ENCODE peak calls at places on chromosomes 1 and 21, in eight cellular contexts. One of them, this sample, is unnamed. For H3K36me3, the result is how much of the 10 kb centered on the place peaks cover.

GRCh38 chr1:229238674-229239415 is 32.1 kb upstream of the RAB4A start:
- DNase-seq in ovary: no peak
- DNase-seq in left ventricle myocardium inferior: no peak
- DNase-seq in H1: no peak
- DNase-seq in HAP-1: no peak
- DNase-seq in Peyer's patch: no peak
- DNase-seq in endodermal cell: no peak
- DNase-seq in breast epithelium: no peak
- DNase-seq in this sample: no peak

GRCh38 chr1:119743776-119744597 is 24.7 kb downstream of the HMGCS2 start:
- DNase-seq in H1: peak
- DNase-seq in breast epithelium: peak
- DNase-seq in HAP-1: peak
- DNase-seq in left ventricle myocardium inferior: peak
- DNase-seq in ovary: peak
- DNase-seq in Peyer's patch: peak
- DNase-seq in endodermal cell: peak
- DNase-seq in this sample: peak

GRCh38 chr1:2383576-2383975 is 7.8 kb downstream of the MORN1 start:
- DNase-seq in left ventricle myocardium inferior: no peak
- DNase-seq in HAP-1: peak
- DNase-seq in breast epithelium: no peak
- DNase-seq in ovary: peak
- DNase-seq in H1: no peak
- DNase-seq in endodermal cell: no peak
- DNase-seq in Peyer's patch: peak
- DNase-seq in this sample: no peak

GRCh38 chr1:14852301-14852700 is 253.8 kb downstream of the KAZN start:
- DNase-seq in H1: no peak
- DNase-seq in left ventricle myocardium inferior: no peak
- DNase-seq in ovary: no peak
- DNase-seq in HAP-1: no peak
- DNase-seq in Peyer's patch: no peak
- DNase-seq in endodermal cell: no peak
- DNase-seq in breast epithelium: no peak
- DNase-seq in this sample: no peak

GRCh38 chr1:221832151-221832550 is 90.3 kb upstream of the DUSP10 start:
- DNase-seq in endodermal cell: no peak
- DNase-seq in breast epithelium: no peak
- DNase-seq in HAP-1: no peak
- DNase-seq in ovary: no peak
- DNase-seq in Peyer's patch: no peak
- DNase-seq in left ventricle myocardium inferior: no peak
- DNase-seq in H1: no peak
- DNase-seq in this sample: no peak

GRCh38 chr1:152448095-152448494 is 34.0 kb upstream of the CRNN start:
- DNase-seq in H1: no peak
- DNase-seq in ovary: no peak
- DNase-seq in Peyer's patch: no peak
- DNase-seq in endodermal cell: no peak
- DNase-seq in HAP-1: no peak
- DNase-seq in left ventricle myocardium inferior: no peak
- DNase-seq in breast epithelium: no peak
- DNase-seq in this sample: no peak

GRCh38 chr1:205247130-205247921 is 19.6 kb downstream of the TMCC2 start:
- DNase-seq in Peyer's patch: peak
- DNase-seq in left ventricle myocardium inferior: no peak
- DNase-seq in HAP-1: peak
- DNase-seq in ovary: peak
- DNase-seq in H1: no peak
- DNase-seq in breast epithelium: no peak
- DNase-seq in endodermal cell: no peak
- DNase-seq in this sample: no peak

GRCh38 chr1:210123924-210124589 is 108.5 kb upstream of the SERTAD4 start:
- DNase-seq in Peyer's patch: no peak
- DNase-seq in H1: no peak
- DNase-seq in breast epithelium: no peak
- DNase-seq in ovary: no peak
- DNase-seq in left ventricle myocardium inferior: no peak
- DNase-seq in endodermal cell: no peak
- DNase-seq in HAP-1: no peak
- DNase-seq in this sample: no peak

GRCh38 chr1:29725262-29725661 is 488.9 kb downstream of the PTPRU start:
- DNase-seq in HAP-1: no peak
- DNase-seq in ovary: no peak
- DNase-seq in H1: no peak
- DNase-seq in endodermal cell: no peak
- DNase-seq in breast epithelium: no peak
- DNase-seq in Peyer's patch: no peak
- DNase-seq in left ventricle myocardium inferior: no peak
- DNase-seq in this sample: no peak

GRCh38 chr1:153968400-153968799 is 698 bp downstream of the CREB3L4 start:
- DNase-seq in left ventricle myocardium inferior: no peak
- DNase-seq in endodermal cell: no peak
- DNase-seq in H1: no peak
- DNase-seq in HAP-1: peak
- DNase-seq in ovary: no peak
- DNase-seq in Peyer's patch: no peak
- DNase-seq in breast epithelium: no peak
- DNase-seq in this sample: peak

GRCh38 chr21:41167348-41168342 is at the start of gene BACE2:
- DNase-seq in HAP-1: no peak
- DNase-seq in H1: no peak
- DNase-seq in endodermal cell: peak
- DNase-seq in Peyer's patch: peak
- DNase-seq in ovary: peak
- DNase-seq in breast epithelium: peak
- DNase-seq in left ventricle myocardium inferior: peak
- DNase-seq in this sample: no peak

GRCh38 chr1:156477526-156478249 is 22.9 kb downstream of the MEF2D start:
- DNase-seq in Peyer's patch: no peak
- DNase-seq in endodermal cell: no peak
- DNase-seq in HAP-1: no peak
- DNase-seq in H1: no peak
- DNase-seq in breast epithelium: no peak
- DNase-seq in left ventricle myocardium inferior: no peak
- DNase-seq in ovary: no peak
- DNase-seq in this sample: no peak

GRCh38 chr1:27601771-27602509 is 2.0 kb downstream of the AHDC1 start:
- DNase-seq in Peyer's patch: no peak
- DNase-seq in left ventricle myocardium inferior: peak
- DNase-seq in HAP-1: no peak
- DNase-seq in endodermal cell: peak
- DNase-seq in H1: no peak
- DNase-seq in breast epithelium: no peak
- DNase-seq in ovary: peak
- DNase-seq in this sample: no peak

GRCh38 chr1:23449306-23449705 is 24.8 kb upstream of the TCEA3 start:
- DNase-seq in left ventricle myocardium inferior: no peak
- DNase-seq in breast epithelium: no peak
- DNase-seq in H1: no peak
- DNase-seq in HAP-1: no peak
- DNase-seq in endodermal cell: no peak
- DNase-seq in ovary: peak
- DNase-seq in Peyer's patch: no peak
- DNase-seq in this sample: no peak
- H3K36me3 ChIP-seq in left ventricle myocardium inferior: under half
- H3K36me3 ChIP-seq in breast epithelium: under half
- H3K36me3 ChIP-seq in H1: under half
- H3K36me3 ChIP-seq in HAP-1: under half
- H3K36me3 ChIP-seq in endodermal cell: half or more
- H3K36me3 ChIP-seq in ovary: under half
- H3K36me3 ChIP-seq in Peyer's patch: under half
- H3K36me3 ChIP-seq in this sample: under half

GRCh38 chr1:73273886-73274285 is 924.1 kb downstream of the LRRIQ3 start:
- DNase-seq in breast epithelium: no peak
- DNase-seq in HAP-1: no peak
- DNase-seq in ovary: no peak
- DNase-seq in H1: no peak
- DNase-seq in endodermal cell: no peak
- DNase-seq in left ventricle myocardium inferior: no peak
- DNase-seq in Peyer's patch: no peak
- DNase-seq in this sample: no peak
- H3K36me3 ChIP-seq in breast epithelium: under half
- H3K36me3 ChIP-seq in HAP-1: under half
- H3K36me3 ChIP-seq in ovary: under half
- H3K36me3 ChIP-seq in H1: under half
- H3K36me3 ChIP-seq in endodermal cell: under half
- H3K36me3 ChIP-seq in left ventricle myocardium inferior: under half
- H3K36me3 ChIP-seq in Peyer's patch: under half
- H3K36me3 ChIP-seq in this sample: under half

DNA sequence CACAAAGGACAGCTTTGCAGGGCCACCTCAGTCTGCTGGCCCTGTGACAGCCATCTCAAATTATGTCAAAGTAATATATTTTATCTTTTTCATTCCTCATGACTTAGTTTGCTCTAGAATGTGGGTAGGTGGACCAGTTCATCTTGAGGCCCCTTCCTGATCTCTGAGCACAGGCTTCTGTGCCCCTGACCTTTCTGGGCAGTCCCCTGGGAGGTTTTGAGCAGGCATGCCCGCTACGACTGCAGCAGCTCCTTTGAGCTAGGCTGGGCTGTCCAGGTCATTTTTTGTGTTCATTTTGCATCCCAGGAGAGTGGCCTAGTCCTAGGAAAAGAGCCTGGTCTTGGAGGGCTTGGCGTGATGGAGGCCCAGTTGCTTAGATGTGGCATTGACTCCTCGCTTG is 42.7 kb downstream of the EIF2D start:
- DNase-seq in left ventricle myocardium inferior: no peak
- DNase-seq in H1: no peak
- DNase-seq in Peyer's patch: no peak
- DNase-seq in ovary: no peak
- DNase-seq in HAP-1: no peak
- DNase-seq in endodermal cell: no peak
- DNase-seq in breast epithelium: no peak
- DNase-seq in this sample: no peak
- H3K36me3 ChIP-seq in left ventricle myocardium inferior: under half
- H3K36me3 ChIP-seq in H1: under half
- H3K36me3 ChIP-seq in Peyer's patch: under half
- H3K36me3 ChIP-seq in ovary: under half
- H3K36me3 ChIP-seq in HAP-1: under half
- H3K36me3 ChIP-seq in endodermal cell: under half
- H3K36me3 ChIP-seq in breast epithelium: under half
- H3K36me3 ChIP-seq in this sample: under half

GRCh38 chr21:34830386-34831140 is 161.8 kb downstream of the CLIC6 start:
- DNase-seq in ovary: no peak
- DNase-seq in breast epithelium: no peak
- DNase-seq in Peyer's patch: no peak
- DNase-seq in HAP-1: no peak
- DNase-seq in H1: no peak
- DNase-seq in left ventricle myocardium inferior: no peak
- DNase-seq in endodermal cell: peak
- DNase-seq in this sample: no peak
- H3K36me3 ChIP-seq in ovary: under half
- H3K36me3 ChIP-seq in breast epithelium: under half
- H3K36me3 ChIP-seq in Peyer's patch: under half
- H3K36me3 ChIP-seq in HAP-1: under half
- H3K36me3 ChIP-seq in H1: under half
- H3K36me3 ChIP-seq in left ventricle myocardium inferior: under half
- H3K36me3 ChIP-seq in endodermal cell: under half
- H3K36me3 ChIP-seq in this sample: under half

GRCh38 chr21:15227919-15228318 is 163.1 kb upstream of the NRIP1 start:
- DNase-seq in HAP-1: no peak
- DNase-seq in ovary: no peak
- DNase-seq in breast epithelium: no peak
- DNase-seq in H1: no peak
- DNase-seq in left ventricle myocardium inferior: no peak
- DNase-seq in Peyer's patch: no peak
- DNase-seq in endodermal cell: no peak
- DNase-seq in this sample: no peak
- H3K36me3 ChIP-seq in HAP-1: under half
- H3K36me3 ChIP-seq in ovary: under half
- H3K36me3 ChIP-seq in breast epithelium: under half
- H3K36me3 ChIP-seq in H1: under half
- H3K36me3 ChIP-seq in left ventricle myocardium inferior: under half
- H3K36me3 ChIP-seq in Peyer's patch: under half
- H3K36me3 ChIP-seq in endodermal cell: under half
- H3K36me3 ChIP-seq in this sample: under half

DNA sequence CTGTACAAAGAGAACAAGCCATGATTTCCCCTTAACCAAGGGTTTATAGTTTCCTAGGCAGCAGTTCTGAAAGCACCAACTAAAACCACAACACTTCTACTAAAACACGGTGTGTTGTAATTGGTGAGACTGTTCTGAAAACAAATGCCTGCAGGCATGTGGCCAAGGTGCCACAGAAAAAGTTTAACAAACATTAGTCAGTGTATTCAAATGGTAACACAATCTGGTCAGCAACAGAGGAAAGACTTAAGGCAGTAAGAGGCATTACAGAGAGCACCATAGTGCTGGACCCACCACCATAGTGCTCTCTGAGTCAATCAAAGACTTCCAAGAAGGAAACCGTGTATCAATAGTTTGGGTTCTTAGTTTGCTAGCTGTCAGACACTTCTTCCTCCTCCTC is 16.7 kb downstream of the SNIP1 start:
- DNase-seq in Peyer's patch: no peak
- DNase-seq in ovary: no peak
- DNase-seq in H1: no peak
- DNase-seq in endodermal cell: no peak
- DNase-seq in left ventricle myocardium inferior: no peak
- DNase-seq in breast epithelium: peak
- DNase-seq in HAP-1: no peak
- DNase-seq in this sample: no peak
- H3K36me3 ChIP-seq in Peyer's patch: under half
- H3K36me3 ChIP-seq in ovary: under half
- H3K36me3 ChIP-seq in H1: under half
- H3K36me3 ChIP-seq in endodermal cell: half or more
- H3K36me3 ChIP-seq in left ventricle myocardium inferior: half or more
- H3K36me3 ChIP-seq in breast epithelium: under half
- H3K36me3 ChIP-seq in HAP-1: half or more
- H3K36me3 ChIP-seq in this sample: under half

GRCh38 chr1:57544345-57544744 is 120.5 kb upstream of the DAB1 start:
- DNase-seq in ovary: no peak
- DNase-seq in HAP-1: no peak
- DNase-seq in endodermal cell: no peak
- DNase-seq in left ventricle myocardium inferior: no peak
- DNase-seq in breast epithelium: no peak
- DNase-seq in Peyer's patch: no peak
- DNase-seq in H1: no peak
- DNase-seq in this sample: no peak

GRCh38 chr1:57550092-57550491 is 126.2 kb upstream of the DAB1 start:
- DNase-seq in left ventricle myocardium inferior: no peak
- DNase-seq in HAP-1: no peak
- DNase-seq in H1: no peak
- DNase-seq in Peyer's patch: no peak
- DNase-seq in breast epithelium: no peak
- DNase-seq in ovary: no peak
- DNase-seq in endodermal cell: no peak
- DNase-seq in this sample: no peak

GRCh38 chr1:57549280-57549679 is 125.4 kb upstream of the DAB1 start:
- DNase-seq in endodermal cell: no peak
- DNase-seq in Peyer's patch: no peak
- DNase-seq in ovary: no peak
- DNase-seq in H1: no peak
- DNase-seq in HAP-1: no peak
- DNase-seq in breast epithelium: no peak
- DNase-seq in left ventricle myocardium inferior: no peak
- DNase-seq in this sample: no peak

GRCh38 chr1:57546931-57547330 is 123.1 kb upstream of the DAB1 start:
- DNase-seq in breast epithelium: no peak
- DNase-seq in endodermal cell: no peak
- DNase-seq in Peyer's patch: no peak
- DNase-seq in HAP-1: no peak
- DNase-seq in H1: no peak
- DNase-seq in ovary: no peak
- DNase-seq in left ventricle myocardium inferior: no peak
- DNase-seq in this sample: no peak

GRCh38 chr1:57546527-57546926 is 122.7 kb upstream of the DAB1 start:
- DNase-seq in ovary: no peak
- DNase-seq in left ventricle myocardium inferior: no peak
- DNase-seq in H1: no peak
- DNase-seq in HAP-1: no peak
- DNase-seq in Peyer's patch: no peak
- DNase-seq in endodermal cell: no peak
- DNase-seq in breast epithelium: no peak
- DNase-seq in this sample: no peak
- H3K36me3 ChIP-seq in ovary: under half
- H3K36me3 ChIP-seq in left ventricle myocardium inferior: under half
- H3K36me3 ChIP-seq in H1: under half
- H3K36me3 ChIP-seq in HAP-1: under half
- H3K36me3 ChIP-seq in Peyer's patch: under half
- H3K36me3 ChIP-seq in endodermal cell: under half
- H3K36me3 ChIP-seq in breast epithelium: under half
- H3K36me3 ChIP-seq in this sample: under half